ENCODE peak calls at places on chromosomes 12 and 14, in five cellular contexts. C is renal cortical epithelial cell, F is astrocyte, A is GDM1, J is choroid plexus epithelial cell. G is an unnamed sample.

GRCh38 chr12:28035483-28035882 is 63.0 kb upstream of the PTHLH start:
- DNase-seq in J (peak), C (peak), F (peak), A (no peak), G (peak)

GRCh38 chr12:89708793-89709156 is at the start of gene ATP2B1:
- DNase-seq in F (peak), C (peak), A (peak), J (peak), G (peak)

GRCh38 chr14:58275527-58276190 is 22.7 kb upstream of the ARID4A start:
- DNase-seq in F (no peak), J (no peak), A (no peak), C (no peak), G (no peak)

GRCh38 chr14:100532154-100532915 is 54.9 kb downstream of the BEGAIN start:
- DNase-seq in J (no peak), C (no peak), F (peak), A (no peak), G (no peak)

GRCh38 chr12:112714166-112714565 is 77.4 kb upstream of the RPH3A start:
- DNase-seq in C (peak), J (no peak), A (no peak), F (no peak), G (peak)

GRCh38 chr12:121513464-121514183 is 67.2 kb downstream of the KDM2B start:
- DNase-seq in C (no peak), F (no peak), J (no peak), A (no peak), G (peak)

GRCh38 chr12:108282676-108283075 is 56.4 kb downstream of the CMKLR1 start:
- DNase-seq in F (no peak), C (no peak), A (peak), J (no peak), G (no peak)

GRCh38 chr14:68975667-68976066 is 3.4 kb downstream of the ACTN1 start:
- DNase-seq in F (peak), C (peak), J (peak), A (no peak), G (peak)

GRCh38 chr12:117365072-117365616 is 3.7 kb upstream of the NOS1 start:
- DNase-seq in A (no peak), J (no peak), C (no peak), F (no peak), G (no peak)

G was measured in Caki2.